ENCODE peak calls at places on chromosomes 4 and X, in four cellular contexts. P, H, U and R are unnamed samples.

GRCh38 chrX:28347526-28347925 is 239.7 kb upstream of the IL1RAPL1 start:
- DNase-seq in P (no peak), H (no peak), U (no peak), R (no peak)

GRCh38 chrX:69503228-69503834 is 795 bp upstream of the NALF2 start:
- DNase-seq in P (no peak), H (no peak), U (no peak), R (no peak)

GRCh38 chrX:123339201-123339905 is 155.3 kb downstream of the GRIA3 start:
- DNase-seq in P (no peak), H (no peak), U (peak), R (no peak)

GRCh38 chrX:39907964-39908616 is 189.7 kb downstream of the BCOR start:
- DNase-seq in P (peak), H (peak), U (peak), R (peak)

GRCh38 chrX:3440981-3441380 is 94.5 kb upstream of the MXRA5 start:
- DNase-seq in P (no peak), H (no peak), U (no peak), R (no peak)

GRCh38 chr4:33883111-33883510 is 2361.2 kb downstream of the ARAP2 start:
- DNase-seq in P (no peak), H (no peak), U (no peak), R (no peak)

GRCh38 chr4:9703391-9703790 is 78.0 kb upstream of the DRD5 start:
- DNase-seq in P (peak), H (no peak), U (peak), R (no peak)

GRCh38 chrX:37905436-37906147 is 58.2 kb upstream of the DYNLT3 start:
- DNase-seq in P (peak), H (no peak), U (no peak), R (peak)

GRCh38 chr4:61243962-61244361 is 43.8 kb downstream of the ADGRL3 start:
- DNase-seq in P (no peak), H (no peak), U (no peak), R (no peak)

GRCh38 chr4:111946789-111947188 is 198.5 kb upstream of the FAM241A start:
- DNase-seq in P (no peak), H (no peak), U (no peak), R (no peak)

GRCh38 chr4:151694819-151695730 is 65.7 kb downstream of the GATB start:
- DNase-seq in P (no peak), H (no peak), U (peak), R (no peak)

GRCh38 chr4:186881521-186882220 is 158.0 kb upstream of the FAT1 start:
- DNase-seq in P (no peak), H (no peak), U (peak), R (peak)

GRCh38 chr4:20319785-20320184 is 68.1 kb downstream of the SLIT2 start:
- DNase-seq in P (no peak), H (no peak), U (no peak), R (no peak)

GRCh38 chr4:7206385-7206784 is 14.0 kb downstream of the SORCS2 start:
- DNase-seq in P (no peak), H (no peak), U (peak), R (no peak)

GRCh38 chrX:79325263-79325958 is 41.7 kb downstream of the ITM2A start:
- DNase-seq in P (no peak), H (no peak), U (no peak), R (no peak)

GRCh38 chrX:143115466-143115865 is 89.7 kb downstream of the SPANXN4 start:
- DNase-seq in P (no peak), H (no peak), U (no peak), R (no peak)

GRCh38 chr4:153684182-153685073 is at the start of gene TLR2:
- DNase-seq in P (peak), H (peak), U (peak), R (no peak)

DNA sequence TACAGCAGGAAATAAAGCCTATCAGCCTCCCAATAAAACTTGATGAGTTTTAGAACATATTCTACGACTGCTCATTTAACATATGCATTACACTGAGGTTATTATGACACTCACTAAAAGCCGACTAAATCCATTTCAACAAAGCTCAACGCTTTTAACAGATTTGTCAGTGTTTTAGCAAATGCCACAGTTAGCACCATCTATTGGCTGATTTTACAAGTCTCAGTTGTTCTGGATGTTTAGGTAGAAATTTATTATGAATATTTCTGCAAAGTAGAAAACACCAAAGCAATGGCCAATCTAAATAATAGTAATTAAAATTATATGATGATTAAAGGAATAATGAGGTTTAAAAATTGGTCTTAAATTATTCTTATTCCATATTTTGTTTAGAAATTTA is 993.2 kb upstream of the PCDH7 start:
- DNase-seq in P (no peak), H (no peak), U (no peak), R (no peak)
- TF ChIP-seq CTCF in P (no peak), H (peak), U (no peak), R (no peak)

DNA sequence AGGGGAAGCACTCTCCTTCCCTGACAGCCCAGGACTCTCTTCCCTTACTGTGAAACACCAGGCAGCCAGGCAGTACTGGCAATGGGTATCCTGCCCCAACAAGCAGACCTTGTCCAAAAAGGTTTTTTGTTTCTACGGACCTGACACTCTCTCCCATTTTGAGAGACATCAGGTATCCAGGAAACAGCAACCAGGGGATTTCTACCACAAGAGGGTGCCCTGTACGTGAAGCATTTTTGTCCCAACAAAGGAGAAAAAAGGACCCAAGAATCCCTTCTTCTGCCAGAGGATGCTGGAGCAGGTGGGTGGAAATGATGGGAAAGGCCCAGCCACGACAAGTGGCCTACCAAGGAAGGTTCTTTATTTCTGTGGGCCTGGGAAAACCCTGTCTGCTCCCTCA is 65.7 kb upstream of the FGF13 start:
- DNase-seq in P (no peak), H (no peak), U (no peak), R (no peak)
- TF ChIP-seq CTCF in P (no peak), H (peak), U (peak), R (peak)

GRCh38 chr4:80587861-80588385 is 252.4 kb downstream of the CFAP299 start:
- DNase-seq in P (no peak), H (no peak), U (peak), R (no peak)

GRCh38 chr4:80594696-80595095 is 259.2 kb downstream of the CFAP299 start:
- DNase-seq in P (no peak), H (no peak), U (no peak), R (no peak)

GRCh38 chr4:80592950-80593349 is 257.4 kb downstream of the CFAP299 start:
- DNase-seq in P (no peak), H (no peak), U (no peak), R (no peak)
- TF ChIP-seq CTCF in P (no peak), H (no peak), U (no peak), R (peak)

DNA sequence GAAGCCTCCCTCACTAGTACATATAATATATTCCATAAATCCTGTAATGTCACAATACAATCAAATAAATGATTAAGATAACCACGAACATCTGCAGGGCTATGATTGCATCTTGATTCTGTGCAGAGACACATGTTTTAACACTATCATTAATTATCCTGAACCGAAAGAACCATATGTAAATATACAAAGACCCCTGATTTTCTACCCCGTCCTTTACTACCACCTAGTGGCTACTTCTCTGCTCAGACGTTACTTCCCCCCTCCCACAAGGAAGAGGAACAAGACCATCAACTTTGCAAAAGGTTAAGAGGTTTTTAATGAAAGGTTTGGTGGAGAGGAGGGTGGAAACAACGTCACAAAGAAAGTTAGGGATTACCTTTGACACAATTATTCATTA is 134.0 kb downstream of the COL4A6 start:
- DNase-seq in P (no peak), H (no peak), U (peak), R (no peak)
- TF ChIP-seq CTCF in P (peak), H (peak), U (peak), R (peak)

DNA sequence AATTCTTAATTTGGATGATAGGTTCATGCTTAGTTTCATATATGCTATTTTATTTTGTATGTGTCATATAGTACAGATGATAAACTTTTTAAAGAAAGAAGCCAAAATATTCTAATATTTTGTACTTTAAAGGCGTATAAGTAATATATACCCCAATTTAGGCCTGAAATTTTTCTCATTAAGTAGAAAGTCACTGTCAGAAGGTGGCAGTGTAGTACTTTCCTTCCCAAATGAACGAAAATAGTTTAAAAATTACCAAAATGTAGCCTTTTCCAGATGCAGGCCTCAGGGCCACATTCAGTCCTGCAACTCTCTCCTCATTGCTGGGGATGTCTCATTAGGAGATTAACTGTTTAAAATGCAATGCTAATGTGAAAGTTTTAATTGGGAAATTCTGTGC is 1263.6 kb downstream of the C4orf33 start:
- DNase-seq in P (no peak), H (no peak), U (peak), R (peak)
- TF ChIP-seq CTCF in P (no peak), H (peak), U (no peak), R (peak)

GRCh38 chrX:19595036-19595435 is 79.7 kb upstream of the MAP3K15 start:
- DNase-seq in P (no peak), H (no peak), U (no peak), R (no peak)

GRCh38 chrX:19589105-19589504 is 73.8 kb upstream of the MAP3K15 start:
- DNase-seq in P (no peak), H (no peak), U (peak), R (no peak)

GRCh38 chrX:19592952-19593351 is 77.6 kb upstream of the MAP3K15 start:
- DNase-seq in P (no peak), H (no peak), U (peak), R (no peak)

GRCh38 chrX:19599253-19599652 is 83.9 kb upstream of the MAP3K15 start:
- DNase-seq in P (no peak), H (no peak), U (no peak), R (no peak)

GRCh38 chrX:19593684-19594083 is 78.4 kb upstream of the MAP3K15 start:
- DNase-seq in P (no peak), H (no peak), U (peak), R (peak)
- TF ChIP-seq CTCF in P (peak), H (peak), U (peak), R (peak)

GRCh38 chr4:113888006-113888405 is 91.4 kb downstream of the ARSJ start:
- DNase-seq in P (no peak), H (no peak), U (no peak), R (no peak)

GRCh38 chr4:113899260-113900177 is 79.9 kb downstream of the ARSJ start:
- DNase-seq in P (no peak), H (no peak), U (no peak), R (no peak)

DNA sequence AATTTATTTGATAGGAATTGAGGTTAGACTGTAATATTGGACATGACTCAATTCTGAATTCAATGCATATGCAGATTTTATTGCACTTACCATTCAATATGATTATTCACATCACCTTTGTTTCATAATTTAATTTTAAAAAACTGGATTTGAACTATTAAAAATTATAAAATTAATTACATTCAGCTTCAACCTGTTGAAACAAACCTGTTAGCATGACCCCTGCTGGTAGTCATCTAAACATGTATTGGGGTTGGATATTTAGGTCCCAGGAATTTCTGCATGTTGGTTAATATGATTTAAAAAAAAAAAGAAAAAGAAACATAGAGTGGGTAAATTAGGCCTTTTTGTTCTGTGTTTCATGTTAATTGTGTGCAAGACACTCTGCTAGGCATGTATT is 85.9 kb downstream of the ARSJ start:
- DNase-seq in P (no peak), H (no peak), U (peak), R (no peak)
- TF ChIP-seq CTCF in P (peak), H (peak), U (peak), R (peak)

DNA sequence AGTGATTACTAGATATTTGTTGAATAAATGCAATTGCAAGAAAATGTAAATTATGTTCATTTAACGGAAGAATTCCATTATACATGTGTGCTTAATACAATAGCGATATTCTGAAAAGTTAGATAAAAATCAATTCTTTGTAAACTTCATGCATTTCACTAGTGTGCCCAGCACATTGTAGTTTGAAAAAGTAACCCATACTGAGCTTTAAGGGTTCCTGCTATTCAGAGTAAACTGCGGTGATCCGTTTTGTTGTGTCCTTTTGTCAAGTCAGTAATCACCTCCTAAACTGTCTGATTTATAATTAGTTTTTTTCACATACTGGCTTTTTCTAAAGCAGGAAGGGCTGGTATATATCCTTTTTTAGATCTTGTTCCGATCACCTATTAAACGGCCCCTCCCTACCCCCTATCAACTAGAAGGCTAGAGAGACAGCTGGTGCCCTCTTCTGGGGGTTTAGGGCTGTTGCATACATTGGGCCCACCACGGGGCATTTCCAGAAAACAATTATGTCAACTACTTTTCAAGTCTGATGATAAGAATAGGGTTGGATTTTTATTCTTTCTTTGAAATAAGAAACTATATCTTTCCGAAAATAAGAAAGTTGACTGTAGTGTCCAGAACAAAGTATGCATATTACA is 7.0 kb upstream of the BMP15 start:
- DNase-seq in P (no peak), H (no peak), U (peak), R (peak)
- TF ChIP-seq CTCF in P (peak), H (peak), U (peak), R (peak)

DNA sequence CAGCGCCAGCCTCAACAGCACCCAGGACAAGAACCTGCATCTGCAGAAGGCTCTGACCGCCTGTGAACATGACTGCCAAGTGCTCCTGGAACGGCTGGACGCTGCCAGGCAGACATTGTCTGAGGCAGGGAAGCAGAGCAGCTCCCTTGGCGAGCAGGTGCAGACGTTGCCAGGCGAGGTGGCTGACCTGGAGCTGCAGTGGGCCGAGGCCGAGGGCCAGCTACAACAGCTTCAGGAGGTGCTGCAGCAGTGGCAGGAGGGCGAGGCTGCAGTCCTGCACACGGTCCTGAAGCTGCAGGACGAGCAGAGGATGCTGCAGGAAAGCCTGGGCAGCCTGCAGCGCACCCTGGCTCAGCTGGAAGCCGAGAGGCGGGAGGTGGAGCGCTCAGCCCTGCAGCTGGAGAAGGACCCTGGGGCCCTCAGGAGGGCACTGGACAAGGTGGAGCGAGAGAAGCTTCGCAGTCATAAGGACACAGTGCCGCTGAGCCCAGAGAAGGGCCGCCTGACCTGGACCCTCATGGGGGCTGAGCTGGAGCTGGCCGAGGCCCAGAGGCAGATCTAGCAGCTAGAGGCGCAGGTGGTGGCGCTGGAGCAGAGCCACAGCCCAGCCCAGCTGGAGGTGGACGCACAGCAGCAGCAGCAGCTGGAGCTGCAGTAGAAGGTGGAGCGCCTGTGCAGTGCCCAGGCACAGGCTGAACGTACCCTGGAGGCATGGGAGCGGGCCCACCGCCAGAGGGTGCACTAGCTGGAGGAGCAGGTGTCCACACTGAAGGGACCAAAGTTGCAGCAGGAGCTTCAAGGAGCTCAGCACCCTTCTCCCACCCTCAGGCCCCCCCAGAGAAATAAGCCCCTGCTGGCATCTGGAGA is 16.4 kb downstream of the SMIM10L2A start:
- DNase-seq in P (no peak), H (no peak), U (no peak), R (no peak)
- TF ChIP-seq CTCF in P (no peak), H (no peak), U (no peak), R (no peak)

DNA sequence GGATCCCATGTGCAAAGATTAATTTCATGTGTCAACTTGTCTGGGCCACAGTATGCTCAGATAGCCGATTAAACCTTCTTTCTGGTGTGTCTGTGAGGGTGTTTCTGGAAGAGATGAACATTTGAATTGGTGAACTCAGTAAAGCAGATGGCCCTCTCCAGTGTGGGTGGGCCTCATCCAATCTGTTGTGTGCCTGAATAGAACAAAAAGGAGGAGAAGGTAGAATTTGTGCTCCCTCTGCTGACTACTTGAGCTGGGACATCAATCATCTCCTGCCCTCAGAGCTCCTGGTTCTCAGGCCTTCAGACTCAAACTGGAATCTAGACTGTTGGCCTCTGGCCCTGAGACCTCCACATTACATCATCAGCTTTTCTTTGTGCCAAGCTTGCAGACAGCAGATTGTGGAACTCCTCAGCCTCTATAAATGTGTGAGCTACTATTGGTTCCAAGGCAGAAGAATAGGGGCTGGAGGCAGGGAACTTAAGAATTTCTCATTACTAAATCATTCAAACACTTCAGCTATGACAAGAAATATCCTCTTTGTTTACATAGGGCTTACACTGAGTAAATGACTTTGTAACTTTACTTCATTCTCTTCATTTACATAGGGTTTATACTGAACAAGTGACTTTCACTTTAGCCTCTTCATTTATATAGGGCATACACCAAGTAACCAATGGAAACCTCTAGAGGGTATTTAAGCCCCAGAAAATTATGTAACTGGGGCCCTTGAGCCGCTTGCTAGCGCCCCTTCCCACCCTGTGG is 87.0 kb upstream of the NWD2 start:
- DNase-seq in P (no peak), H (no peak), U (no peak), R (no peak)
- TF ChIP-seq CTCF in P (no peak), H (no peak), U (no peak), R (no peak)